ENCODE peak calls at places on chromosomes 5 and 9, in ten cellular contexts. O is IMR-90, L is Peyer's patch, I is right lobe of liver, V is spleen, W is gastrocnemius medialis, S is GM12878, T is HCT116, X is vagina, G is thyroid gland. C is an unnamed sample. For H3K36me3, the result is how much of the 10 kb centered on the place peaks cover.

GRCh38 chr5:73892806-73893205 is 266.8 kb downstream of the ARHGEF28 start:
- DNase-seq in O (peak), L (no peak), I (no peak), V (no peak), W (no peak), S (no peak), T (no peak), X (no peak), G (no peak), C (no peak)

GRCh38 chr9:120710110-120710981 is 3.9 kb downstream of the MEGF9 start:
- DNase-seq in O (peak), L (no peak), I (no peak), V (no peak), W (peak), S (no peak), T (peak), X (no peak), G (peak), C (no peak)

GRCh38 chr5:91352831-91353695 is 30.1 kb downstream of the ARRDC3 start:
- DNase-seq in O (no peak), L (no peak), I (no peak), V (no peak), W (no peak), S (no peak), T (no peak), X (no peak), G (no peak), C (no peak)

GRCh38 chr5:9168791-9169611 is 376.9 kb downstream of the SEMA5A start:
- DNase-seq in O (peak), L (no peak), I (no peak), V (no peak), W (no peak), S (no peak), T (no peak), X (no peak), G (no peak), C (no peak)

GRCh38 chr5:103620851-103621547 is 58.4 kb upstream of the NUDT12 start:
- DNase-seq in O (no peak), L (no peak), I (no peak), V (no peak), W (no peak), S (no peak), T (no peak), X (no peak), G (no peak), C (no peak)

GRCh38 chr5:81207009-81207408 is 26.1 kb upstream of the CKMT2 start:
- DNase-seq in O (peak), L (no peak), I (no peak), V (no peak), W (no peak), S (no peak), T (no peak), X (no peak), G (no peak), C (no peak)

GRCh38 chr9:132288956-132289355 is 65.8 kb downstream of the SETX start:
- DNase-seq in O (peak), L (no peak), I (no peak), V (no peak), W (no peak), S (no peak), T (no peak), X (no peak), G (no peak), C (no peak)

GRCh38 chr9:757246-757881 is 84.1 kb upstream of the DMRT1 start:
- DNase-seq in O (peak), L (no peak), I (no peak), V (no peak), W (no peak), S (no peak), T (peak), X (no peak), G (peak), C (no peak)

GRCh38 chr5:81971086-81971693 is 633 bp upstream of the ATG10 start:
- DNase-seq in O (peak), L (no peak), I (no peak), V (no peak), W (no peak), S (peak), T (no peak), X (no peak), G (no peak), C (no peak)

GRCh38 chr5:17413691-17414090 is 84.3 kb upstream of the TAF11L2 start:
- DNase-seq in O (no peak), L (no peak), I (no peak), V (no peak), W (no peak), S (no peak), T (no peak), X (no peak), G (no peak), C (no peak)

GRCh38 chr5:137072376-137073174 is 426.6 kb downstream of the SPOCK1 start:
- DNase-seq in O (no peak), L (no peak), I (no peak), V (no peak), W (no peak), S (no peak), T (no peak), X (no peak), G (peak), C (no peak)

GRCh38 chr5:124043456-124043855 is 531.5 kb downstream of the CSNK1G3 start:
- DNase-seq in O (no peak), L (no peak), I (no peak), V (no peak), W (no peak), S (no peak), T (peak), X (no peak), G (no peak), C (no peak)

GRCh38 chr9:91273853-91274552 is 87.7 kb downstream of the AUH start:
- DNase-seq in O (peak), L (no peak), I (no peak), V (no peak), W (no peak), S (no peak), T (peak), X (no peak), G (no peak), C (no peak)

GRCh38 chr9:87497604-87498045 is at the start of gene DAPK1:
- DNase-seq in O (no peak), L (peak), I (peak), V (peak), W (no peak), S (no peak), T (peak), X (no peak), G (peak), C (peak)

GRCh38 chr5:61333351-61334223 is 1.5 kb downstream of the ZSWIM6 start:
- DNase-seq in O (no peak), L (peak), I (peak), V (peak), W (peak), S (no peak), T (no peak), X (no peak), G (peak), C (no peak)

GRCh38 chr5:52657231-52657645 is 130.5 kb upstream of the ITGA1 start:
- DNase-seq in O (peak), L (no peak), I (no peak), V (no peak), W (no peak), S (no peak), T (peak), X (no peak), G (no peak), C (no peak)

GRCh38 chr5:98205691-98206461 is 567.6 kb upstream of the RGMB start:
- DNase-seq in O (peak), L (no peak), I (no peak), V (no peak), W (no peak), S (no peak), T (no peak), X (no peak), G (no peak), C (no peak)

GRCh38 chr5:75690669-75691068 is 26.6 kb downstream of the POC5 start:
- DNase-seq in O (peak), L (no peak), I (no peak), V (no peak), W (no peak), S (no peak), T (no peak), X (no peak), G (no peak), C (no peak)

GRCh38 chr9:89418882-89419641 is 78.9 kb downstream of the SEMA4D start:
- DNase-seq in O (no peak), L (peak), I (no peak), V (peak), W (no peak), S (no peak), T (no peak), X (no peak), G (no peak), C (no peak)
- TF ChIP-seq POLR2A in O (no peak), L (no peak), I (no peak), V (no peak), W (no peak), S (peak), T (no peak), X (no peak), G (no peak), C (no peak)

GRCh38 chr5:156411-157072 is 34.8 kb upstream of the LRRC14B start:
- DNase-seq in O (no peak), L (no peak), I (no peak), V (peak), W (no peak), S (no peak), T (no peak), X (peak), G (no peak), C (no peak)
- H3K36me3 ChIP-seq in O (under half), L (under half), I (under half), V (under half), W (under half), S (under half), T (under half), X (under half), G (under half), C (under half)

GRCh38 chr9:127395491-127396252 is 1.3 kb upstream of the SLC2A8 start:
- DNase-seq in O (no peak), L (no peak), I (no peak), V (peak), W (no peak), S (no peak), T (no peak), X (no peak), G (no peak), C (no peak)

GRCh38 chr9:127397722-127398647 is 1.0 kb downstream of the SLC2A8 start:
- DNase-seq in O (peak), L (peak), I (peak), V (peak), W (peak), S (no peak), T (no peak), X (no peak), G (peak), C (peak)

GRCh38 chr9:127396253-127396807 is 639 bp upstream of the SLC2A8 start:
- DNase-seq in O (no peak), L (no peak), I (no peak), V (no peak), W (no peak), S (no peak), T (no peak), X (no peak), G (no peak), C (no peak)

GRCh38 chr9:127398715-127399400 is 1.9 kb downstream of the SLC2A8 start:
- DNase-seq in O (no peak), L (no peak), I (no peak), V (peak), W (no peak), S (no peak), T (no peak), X (no peak), G (no peak), C (no peak)

DNA sequence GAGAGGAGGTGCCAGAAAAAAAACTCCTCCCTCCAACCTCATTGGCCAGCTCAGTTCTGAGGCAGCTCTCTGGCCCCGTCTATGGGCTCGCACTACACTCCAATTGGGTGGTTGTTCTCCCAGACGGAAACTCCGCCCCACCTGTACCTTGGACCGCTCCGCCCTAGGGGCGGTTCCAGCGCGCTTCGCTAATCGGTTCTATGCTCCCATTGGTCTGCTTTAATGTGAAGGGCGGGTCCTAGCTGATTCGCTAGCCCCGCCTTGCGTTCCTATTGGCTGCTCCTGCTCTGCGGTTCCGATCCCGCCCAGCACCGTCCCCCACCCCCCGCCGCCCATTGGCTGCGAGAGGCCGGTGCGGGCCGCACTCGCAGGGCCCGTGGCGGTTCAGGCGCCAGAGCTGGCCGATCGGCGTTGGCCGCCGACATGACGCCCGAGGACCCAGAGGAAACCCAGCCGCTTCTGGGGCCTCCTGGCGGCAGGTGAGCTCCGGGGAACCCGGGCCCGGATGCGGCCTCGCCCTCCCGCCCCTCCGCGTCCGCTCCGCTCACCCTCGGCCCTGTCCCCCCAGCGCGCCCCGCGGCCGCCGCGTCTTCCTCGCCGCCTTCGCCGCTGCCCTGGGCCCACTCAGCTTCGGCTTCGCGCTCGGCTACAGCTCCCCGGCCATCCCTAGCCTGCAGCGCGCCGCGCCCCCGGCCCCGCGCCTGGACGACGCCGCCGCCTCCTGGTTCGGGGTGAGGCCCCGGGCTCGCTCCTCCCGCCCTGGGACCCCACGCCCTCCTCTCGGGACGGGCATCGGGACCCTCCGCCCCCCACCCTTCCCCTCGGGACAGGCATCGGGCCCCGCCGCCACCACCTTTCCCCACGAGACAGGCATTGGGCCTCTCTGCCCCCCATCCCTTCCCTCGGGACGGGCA is at the start of gene SLC2A8:
- DNase-seq in O (peak), L (peak), I (peak), V (peak), W (peak), S (peak), T (peak), X (peak), G (peak), C (peak)
- TF ChIP-seq POLR2A in O (peak), L (peak), I (peak), V (peak), W (peak), S (peak), T (no peak), X (no peak), G (peak), C (peak)

GRCh38 chr5:138402640-138403039 is 36.2 kb upstream of the REEP2 start:
- DNase-seq in O (no peak), L (no peak), I (no peak), V (no peak), W (no peak), S (no peak), T (no peak), X (no peak), G (no peak), C (no peak)
- H3K36me3 ChIP-seq in O (under half), L (under half), I (under half), V (half or more), W (under half), S (under half), T (under half), X (half or more), G (half or more), C (under half)

DNA sequence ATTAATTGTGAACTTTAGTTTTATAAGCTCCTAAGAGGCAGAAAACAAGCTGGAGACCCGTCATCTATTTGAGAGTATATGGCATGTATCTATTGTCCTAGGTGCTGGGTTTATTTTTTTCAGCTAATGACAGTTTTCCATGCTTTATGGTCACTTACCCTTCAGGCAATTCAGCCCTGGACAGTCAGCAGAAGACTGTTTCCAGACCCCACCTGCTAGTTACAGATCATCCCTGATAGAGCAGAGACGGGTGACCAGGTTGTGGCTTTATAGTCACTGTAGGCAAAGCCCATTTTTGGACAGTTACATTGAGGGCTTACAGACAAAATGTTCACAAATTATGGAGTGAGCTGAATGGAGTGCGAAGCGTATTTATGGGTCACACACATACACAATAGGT is 1227.5 kb downstream of the FOXD4L5 start:
- DNase-seq in O (no peak), L (no peak), I (no peak), V (no peak), W (no peak), S (no peak), T (no peak), X (no peak), G (no peak), C (no peak)
- TF ChIP-seq POLR2A in O (no peak), L (no peak), I (no peak), V (no peak), W (no peak), S (no peak), T (no peak), X (no peak), G (no peak), C (no peak)

DNA sequence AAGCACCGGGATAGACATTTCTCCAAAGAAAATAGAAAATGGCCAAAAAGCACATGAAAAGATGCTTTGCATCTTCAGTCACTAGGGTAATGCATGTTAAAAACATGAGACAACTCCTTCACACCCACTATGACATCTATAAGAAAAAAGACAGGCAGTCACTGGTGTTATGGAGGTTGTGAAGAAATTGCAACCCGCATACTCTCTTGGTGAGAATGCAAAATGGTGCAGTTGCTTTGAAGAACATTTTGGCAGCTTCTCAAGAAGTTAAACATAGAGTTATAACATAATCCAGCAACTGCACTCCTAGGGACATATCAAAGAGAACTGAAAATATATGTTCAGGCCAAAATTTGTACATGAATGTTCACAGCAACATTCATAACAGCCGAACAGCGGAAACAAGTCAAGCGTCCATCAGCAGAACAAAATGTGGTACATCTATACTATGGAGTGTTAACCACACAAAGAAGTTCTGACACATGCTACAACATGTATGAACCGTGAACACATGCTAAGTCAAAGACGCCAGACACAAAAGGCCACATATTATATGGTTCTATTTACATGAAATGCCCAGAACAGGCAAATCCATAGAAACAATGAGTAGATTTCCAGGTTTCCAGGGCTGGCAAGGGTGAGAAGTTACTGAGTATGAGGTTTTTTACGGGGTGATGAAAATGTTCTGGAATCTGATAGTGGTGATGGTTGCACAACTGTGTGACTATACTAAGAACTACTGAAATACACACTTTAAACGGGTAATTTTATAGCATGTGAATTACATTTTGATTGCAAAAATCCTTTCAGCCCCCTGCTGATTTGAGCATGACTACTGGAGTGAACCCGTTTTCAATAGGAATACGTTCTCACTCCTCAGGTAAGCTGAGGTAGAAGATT is 46.5 kb upstream of the TBC1D9B start:
- DNase-seq in O (peak), L (no peak), I (no peak), V (no peak), W (no peak), S (no peak), T (no peak), X (no peak), G (no peak), C (no peak)
- H3K36me3 ChIP-seq in O (under half), L (under half), I (under half), V (under half), W (under half), S (under half), T (under half), X (under half), G (under half), C (under half)

DNA sequence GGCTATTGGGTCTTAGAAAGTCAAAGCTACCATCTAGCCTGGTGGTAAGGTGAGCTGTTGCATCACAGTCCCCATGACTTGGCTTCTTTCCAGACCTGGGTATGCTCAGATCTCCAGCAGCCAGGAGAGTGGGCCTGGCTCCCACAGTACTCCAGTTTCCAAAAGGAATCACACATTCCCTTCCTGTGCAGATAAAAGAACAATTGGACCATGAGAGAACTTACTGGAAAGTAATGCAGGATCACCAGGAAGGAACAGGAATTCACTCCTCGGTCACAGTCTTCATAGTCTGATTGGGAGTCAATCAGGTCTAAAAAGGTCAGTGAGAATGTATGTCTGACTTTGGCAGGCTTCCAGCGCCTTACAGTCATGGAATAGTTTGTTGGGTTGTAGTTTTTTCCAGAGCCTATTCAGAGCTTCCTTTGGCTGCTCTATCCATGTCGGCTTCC is 47.8 kb upstream of the CD180 start:
- DNase-seq in O (no peak), L (no peak), I (peak), V (no peak), W (peak), S (no peak), T (no peak), X (no peak), G (peak), C (no peak)
- TF ChIP-seq POLR2A in O (no peak), L (no peak), I (no peak), V (no peak), W (no peak), S (no peak), T (no peak), X (no peak), G (no peak), C (no peak)

C was measured in tibial nerve.